ENCODE peak calls at places on chromosomes 2 and 18, in six cellular contexts. One of them, this sample, is unnamed.

GRCh38 chr2:45169339-45170190 is 160.3 kb upstream of the SIX2 start:
- DNase-seq in fibroblast of mammary gland: peak
- DNase-seq in AG04450: no peak
- DNase-seq in dorsolateral prefrontal cortex: no peak
- DNase-seq in WTC11: peak
- DNase-seq in neural progenitor cell: peak
- DNase-seq in this sample: peak

GRCh38 chr2:108910541-108911396 is 78.3 kb downstream of the EDAR start:
- DNase-seq in fibroblast of mammary gland: no peak
- DNase-seq in AG04450: no peak
- DNase-seq in dorsolateral prefrontal cortex: no peak
- DNase-seq in WTC11: no peak
- DNase-seq in neural progenitor cell: no peak
- DNase-seq in this sample: no peak

GRCh38 chr2:66495788-66496640 is 61.1 kb downstream of the MEIS1 start:
- DNase-seq in fibroblast of mammary gland: peak
- DNase-seq in AG04450: peak
- DNase-seq in dorsolateral prefrontal cortex: no peak
- DNase-seq in WTC11: peak
- DNase-seq in neural progenitor cell: peak
- DNase-seq in this sample: peak

GRCh38 chr18:31454066-31454708 is 6.6 kb downstream of the DSG3 start:
- DNase-seq in fibroblast of mammary gland: peak
- DNase-seq in AG04450: no peak
- DNase-seq in dorsolateral prefrontal cortex: no peak
- DNase-seq in WTC11: no peak
- DNase-seq in neural progenitor cell: no peak
- DNase-seq in this sample: peak

GRCh38 chr18:41410007-41410406 is 545.0 kb upstream of the PIK3C3 start:
- DNase-seq in fibroblast of mammary gland: no peak
- DNase-seq in AG04450: no peak
- DNase-seq in dorsolateral prefrontal cortex: no peak
- DNase-seq in WTC11: no peak
- DNase-seq in neural progenitor cell: no peak
- DNase-seq in this sample: no peak

GRCh38 chr2:235832941-235833340 is 335.2 kb downstream of the GBX2 start:
- DNase-seq in fibroblast of mammary gland: no peak
- DNase-seq in AG04450: no peak
- DNase-seq in dorsolateral prefrontal cortex: no peak
- DNase-seq in WTC11: no peak
- DNase-seq in neural progenitor cell: no peak
- DNase-seq in this sample: no peak

GRCh38 chr18:63297678-63298392 is 21.7 kb downstream of the BCL2 start:
- DNase-seq in fibroblast of mammary gland: no peak
- DNase-seq in AG04450: no peak
- DNase-seq in dorsolateral prefrontal cortex: peak
- DNase-seq in WTC11: no peak
- DNase-seq in neural progenitor cell: no peak
- DNase-seq in this sample: no peak

GRCh38 chr18:25399554-25399953 is 47.6 kb upstream of the ZNF521 start:
- DNase-seq in fibroblast of mammary gland: peak
- DNase-seq in AG04450: no peak
- DNase-seq in dorsolateral prefrontal cortex: no peak
- DNase-seq in WTC11: no peak
- DNase-seq in neural progenitor cell: no peak
- DNase-seq in this sample: peak

GRCh38 chr2:9463698-9464034 is 10.7 kb upstream of the IAH1 start:
- DNase-seq in fibroblast of mammary gland: peak
- DNase-seq in AG04450: no peak
- DNase-seq in dorsolateral prefrontal cortex: no peak
- DNase-seq in WTC11: no peak
- DNase-seq in neural progenitor cell: no peak
- DNase-seq in this sample: peak

GRCh38 chr2:122856696-122857095 is 1101.2 kb downstream of the TSN start:
- DNase-seq in fibroblast of mammary gland: no peak
- DNase-seq in AG04450: no peak
- DNase-seq in dorsolateral prefrontal cortex: no peak
- DNase-seq in WTC11: no peak
- DNase-seq in neural progenitor cell: no peak
- DNase-seq in this sample: peak

GRCh38 chr2:23268467-23269263 is 116.3 kb upstream of the KLHL29 start:
- DNase-seq in fibroblast of mammary gland: no peak
- DNase-seq in AG04450: no peak
- DNase-seq in dorsolateral prefrontal cortex: no peak
- DNase-seq in WTC11: no peak
- DNase-seq in neural progenitor cell: no peak
- DNase-seq in this sample: no peak

GRCh38 chr2:7829241-7829640 is 852.6 kb upstream of the ID2 start:
- DNase-seq in fibroblast of mammary gland: no peak
- DNase-seq in AG04450: no peak
- DNase-seq in dorsolateral prefrontal cortex: no peak
- DNase-seq in WTC11: no peak
- DNase-seq in neural progenitor cell: no peak
- DNase-seq in this sample: no peak

GRCh38 chr18:60067426-60068210 is 167.8 kb downstream of the PMAIP1 start:
- DNase-seq in fibroblast of mammary gland: peak
- DNase-seq in AG04450: no peak
- DNase-seq in dorsolateral prefrontal cortex: no peak
- DNase-seq in WTC11: no peak
- DNase-seq in neural progenitor cell: peak
- DNase-seq in this sample: no peak

GRCh38 chr2:17757321-17757720 is 3.4 kb downstream of the GEN1 start:
- DNase-seq in fibroblast of mammary gland: no peak
- DNase-seq in AG04450: no peak
- DNase-seq in dorsolateral prefrontal cortex: no peak
- DNase-seq in WTC11: no peak
- DNase-seq in neural progenitor cell: no peak
- DNase-seq in this sample: peak

GRCh38 chr2:38021589-38021988 is 54.4 kb downstream of the CYP1B1 start:
- DNase-seq in fibroblast of mammary gland: no peak
- DNase-seq in AG04450: no peak
- DNase-seq in dorsolateral prefrontal cortex: no peak
- DNase-seq in WTC11: no peak
- DNase-seq in neural progenitor cell: no peak
- DNase-seq in this sample: no peak

GRCh38 chr18:3526421-3527354 is 76.7 kb downstream of the TGIF1 start:
- DNase-seq in fibroblast of mammary gland: no peak
- DNase-seq in AG04450: peak
- DNase-seq in dorsolateral prefrontal cortex: peak
- DNase-seq in WTC11: no peak
- DNase-seq in neural progenitor cell: peak
- DNase-seq in this sample: peak

GRCh38 chr2:100887713-100888112 is 67.8 kb downstream of the NPAS2 start:
- DNase-seq in fibroblast of mammary gland: no peak
- DNase-seq in AG04450: no peak
- DNase-seq in dorsolateral prefrontal cortex: no peak
- DNase-seq in WTC11: no peak
- DNase-seq in neural progenitor cell: no peak
- DNase-seq in this sample: peak

DNA sequence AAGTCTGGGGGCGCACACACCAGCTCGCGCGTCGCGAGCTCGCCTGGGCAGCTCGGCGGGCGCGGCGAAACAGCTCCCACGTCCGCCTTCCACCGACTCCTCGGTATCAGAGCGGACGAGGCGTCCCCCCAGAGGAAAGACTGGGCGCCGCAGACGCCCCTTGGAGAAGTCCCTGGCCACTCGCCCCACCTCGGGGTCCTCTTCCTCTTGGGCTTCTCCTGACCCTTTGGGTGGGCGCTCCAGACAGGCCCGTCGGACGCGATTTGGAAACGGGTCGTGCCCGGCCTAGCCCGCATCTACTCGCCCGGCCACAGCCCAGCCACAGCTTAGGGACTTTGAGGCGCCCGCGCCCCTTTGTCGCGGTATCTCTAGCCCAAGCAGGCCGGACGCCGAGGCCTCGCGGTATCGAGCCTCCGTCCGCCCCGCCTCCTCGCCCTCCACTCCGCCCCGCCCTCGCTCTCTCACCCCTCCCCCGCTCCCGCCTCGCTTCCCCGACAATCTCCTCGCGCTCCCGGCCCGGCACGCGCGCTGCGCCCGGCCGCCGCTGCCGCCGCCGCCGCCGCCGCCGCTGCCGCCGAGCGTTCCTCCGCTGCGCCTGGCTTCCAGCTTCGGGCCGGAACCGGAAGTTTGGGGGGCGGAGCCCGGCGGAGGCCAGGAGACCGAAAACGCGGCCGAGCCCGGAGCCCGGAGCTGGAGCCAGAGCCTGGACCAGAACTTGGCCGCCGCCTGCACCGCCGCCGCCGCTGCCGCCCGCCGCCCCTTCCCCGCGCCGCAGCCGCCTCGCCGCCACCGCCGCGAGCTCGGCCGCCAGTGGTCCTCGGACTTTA is 752 bp upstream of the ACVR2A start:
- DNase-seq in fibroblast of mammary gland: peak
- DNase-seq in AG04450: peak
- DNase-seq in dorsolateral prefrontal cortex: peak
- DNase-seq in WTC11: peak
- DNase-seq in neural progenitor cell: peak
- DNase-seq in this sample: peak
- TF ChIP-seq CTCF in fibroblast of mammary gland: no peak
- TF ChIP-seq CTCF in AG04450: no peak
- TF ChIP-seq CTCF in dorsolateral prefrontal cortex: peak
- TF ChIP-seq CTCF in WTC11: no peak
- TF ChIP-seq CTCF in neural progenitor cell: peak
- TF ChIP-seq CTCF in this sample: peak

GRCh38 chr2:26455801-26456700 is 21.9 kb downstream of the OTOF start:
- DNase-seq in fibroblast of mammary gland: no peak
- DNase-seq in AG04450: no peak
- DNase-seq in dorsolateral prefrontal cortex: no peak
- DNase-seq in WTC11: no peak
- DNase-seq in neural progenitor cell: no peak
- DNase-seq in this sample: no peak

GRCh38 chr2:26458365-26459042 is 19.4 kb downstream of the OTOF start:
- DNase-seq in fibroblast of mammary gland: no peak
- DNase-seq in AG04450: no peak
- DNase-seq in dorsolateral prefrontal cortex: no peak
- DNase-seq in WTC11: no peak
- DNase-seq in neural progenitor cell: no peak
- DNase-seq in this sample: no peak

GRCh38 chr2:26456701-26457224 is 21.2 kb downstream of the OTOF start:
- DNase-seq in fibroblast of mammary gland: no peak
- DNase-seq in AG04450: no peak
- DNase-seq in dorsolateral prefrontal cortex: no peak
- DNase-seq in WTC11: no peak
- DNase-seq in neural progenitor cell: no peak
- DNase-seq in this sample: peak

GRCh38 chr2:26457695-26458364 is 20.1 kb downstream of the OTOF start:
- DNase-seq in fibroblast of mammary gland: no peak
- DNase-seq in AG04450: no peak
- DNase-seq in dorsolateral prefrontal cortex: no peak
- DNase-seq in WTC11: no peak
- DNase-seq in neural progenitor cell: no peak
- DNase-seq in this sample: no peak

GRCh38 chr2:26457241-26457666 is 20.7 kb downstream of the OTOF start:
- DNase-seq in fibroblast of mammary gland: no peak
- DNase-seq in AG04450: no peak
- DNase-seq in dorsolateral prefrontal cortex: no peak
- DNase-seq in WTC11: no peak
- DNase-seq in neural progenitor cell: no peak
- DNase-seq in this sample: no peak
- TF ChIP-seq CTCF in fibroblast of mammary gland: no peak
- TF ChIP-seq CTCF in AG04450: no peak
- TF ChIP-seq CTCF in dorsolateral prefrontal cortex: no peak
- TF ChIP-seq CTCF in WTC11: no peak
- TF ChIP-seq CTCF in neural progenitor cell: no peak
- TF ChIP-seq CTCF in this sample: no peak

DNA sequence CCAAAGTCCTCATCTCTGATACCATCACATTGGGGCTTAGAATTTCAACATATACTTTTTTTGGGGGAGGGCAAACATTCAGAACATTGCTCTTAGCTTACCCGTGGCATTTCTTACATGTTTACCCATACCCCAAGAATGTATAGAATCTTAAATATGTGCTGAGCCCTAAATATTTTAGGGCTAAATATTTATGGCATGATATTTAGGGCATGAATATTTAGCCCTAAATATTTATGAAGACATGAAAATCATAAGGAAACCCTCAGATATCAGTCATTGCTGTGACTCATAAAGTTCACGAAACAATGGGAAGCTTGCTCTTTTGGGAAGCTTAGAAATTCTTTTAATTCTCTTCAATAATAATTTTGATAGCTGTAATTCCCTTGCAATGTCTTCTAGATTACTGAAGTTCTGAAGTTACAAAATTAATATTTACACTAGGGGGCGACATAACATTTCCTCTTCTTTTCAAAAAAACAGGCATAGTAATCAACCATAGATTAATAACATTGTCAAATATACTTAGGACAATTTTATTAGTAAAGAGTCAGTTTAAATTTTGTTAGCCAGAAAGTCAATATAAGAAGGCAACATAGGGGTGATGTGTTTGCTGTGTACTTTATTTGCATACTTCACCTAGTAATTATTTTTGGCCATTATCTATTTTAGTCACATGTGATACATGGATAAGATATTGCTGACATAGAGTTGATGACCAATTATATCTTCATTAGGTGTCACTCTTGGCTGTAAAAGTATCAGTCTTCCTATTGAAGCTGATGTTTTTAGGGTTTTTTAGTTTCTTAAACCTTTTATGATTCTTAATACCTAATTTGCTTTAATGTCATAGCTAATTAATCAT is 13.1 kb downstream of the ZNF804A start:
- DNase-seq in fibroblast of mammary gland: peak
- DNase-seq in AG04450: no peak
- DNase-seq in dorsolateral prefrontal cortex: no peak
- DNase-seq in WTC11: no peak
- DNase-seq in neural progenitor cell: no peak
- DNase-seq in this sample: peak
- TF ChIP-seq CTCF in fibroblast of mammary gland: peak
- TF ChIP-seq CTCF in AG04450: peak
- TF ChIP-seq CTCF in dorsolateral prefrontal cortex: peak
- TF ChIP-seq CTCF in WTC11: peak
- TF ChIP-seq CTCF in neural progenitor cell: peak
- TF ChIP-seq CTCF in this sample: peak

DNA sequence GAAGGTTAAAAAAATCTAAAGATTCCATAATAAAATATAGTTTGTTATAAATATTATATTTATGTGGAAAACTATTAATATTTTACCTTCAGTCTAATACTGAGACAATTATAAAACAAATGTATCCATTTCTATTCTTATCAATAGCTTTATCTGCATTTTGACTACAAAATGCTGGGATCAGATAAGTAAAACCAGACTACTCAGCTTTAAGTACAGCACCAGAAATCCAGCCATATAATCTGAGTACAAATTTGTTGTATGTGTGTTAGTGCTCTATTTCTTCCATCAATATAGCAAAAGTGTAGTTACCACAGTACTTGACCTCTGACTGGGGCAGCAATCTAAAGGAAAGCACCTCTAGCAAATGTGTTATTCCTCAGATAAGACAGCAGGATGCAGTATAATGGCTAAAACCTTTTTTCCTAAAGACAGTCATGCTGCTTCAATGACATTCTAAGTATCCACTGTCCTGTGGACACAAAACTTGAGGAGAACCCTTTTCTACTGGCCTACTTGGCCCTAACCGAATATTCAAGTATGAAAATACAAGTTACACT is 68.1 kb downstream of the OLA1 start:
- DNase-seq in fibroblast of mammary gland: peak
- DNase-seq in AG04450: no peak
- DNase-seq in dorsolateral prefrontal cortex: no peak
- DNase-seq in WTC11: no peak
- DNase-seq in neural progenitor cell: peak
- DNase-seq in this sample: peak
- TF ChIP-seq CTCF in fibroblast of mammary gland: peak
- TF ChIP-seq CTCF in AG04450: no peak
- TF ChIP-seq CTCF in dorsolateral prefrontal cortex: no peak
- TF ChIP-seq CTCF in WTC11: no peak
- TF ChIP-seq CTCF in neural progenitor cell: peak
- TF ChIP-seq CTCF in this sample: no peak